ENCODE peak calls at places on chromosome 12, in six cellular contexts. K is K562, O is HepG2, E is A549, Z is GM12878, R is endothelial cell of umbilical vein. S is an unnamed sample.

GRCh38 chr12:32437095-32437515 is 37.7 kb downstream of the FGD4 start:
- DNase-seq in E (peak; percentile 81), Z (no peak), O (peak; percentile 90), K (no peak), R (peak; percentile 81), S (no peak)

GRCh38 chr12:90043264-90043663 is 334.6 kb upstream of the ATP2B1 start:
- DNase-seq in E (no peak), R (peak; percentile 13), Z (no peak), K (no peak), O (no peak), S (peak; percentile 12)

GRCh38 chr12:53101266-53101665 is 2.0 kb upstream of the SOAT2 start:
- DNase-seq in K (peak; percentile 0), R (no peak), E (no peak), O (no peak), Z (no peak), S (no peak)

GRCh38 chr12:110345176-110345651 is 58.3 kb downstream of the ANAPC7 start:
- DNase-seq in K (no peak), R (no peak), E (no peak), Z (no peak), O (peak; percentile 97), S (peak; percentile 67)

GRCh38 chr12:89960011-89960507 is 251.4 kb upstream of the ATP2B1 start:
- DNase-seq in Z (peak; percentile 68), O (no peak), E (no peak), K (no peak), R (peak; percentile 8), S (no peak)

GRCh38 chr12:127509066-127509778 is 757.7 kb upstream of the TMEM132C start:
- DNase-seq in Z (no peak), R (no peak), E (no peak), K (no peak), O (no peak), S (no peak)

GRCh38 chr12:105862163-105862821 is 276.5 kb downstream of the NUAK1 start:
- DNase-seq in O (no peak), Z (no peak), R (peak; percentile 12), E (no peak), K (no peak), S (peak; percentile 5)

GRCh38 chr12:116595186-116595585 is 36.0 kb downstream of the MAP1LC3B2 start:
- DNase-seq in K (no peak), O (no peak), R (no peak), E (no peak), Z (no peak), S (no peak)

GRCh38 chr12:56017181-56017580 is 3.7 kb upstream of the IKZF4 start:
- DNase-seq in K (no peak), O (no peak), Z (no peak), R (no peak), E (no peak), S (no peak)

GRCh38 chr12:56021882-56022497 is 1.1 kb downstream of the IKZF4 start:
- DNase-seq in Z (no peak), K (no peak), R (no peak), E (no peak), O (no peak), S (no peak)

GRCh38 chr12:56020437-56021189 is at the start of gene IKZF4:
- DNase-seq in E (no peak), K (peak; percentile 76), R (no peak), Z (no peak), O (no peak), S (peak; percentile 45)
- TF ChIP-seq POLR2A in E (no peak), K (no peak), R (no peak), Z (no peak), O (peak; percentile 37), S (no peak)

DNA sequence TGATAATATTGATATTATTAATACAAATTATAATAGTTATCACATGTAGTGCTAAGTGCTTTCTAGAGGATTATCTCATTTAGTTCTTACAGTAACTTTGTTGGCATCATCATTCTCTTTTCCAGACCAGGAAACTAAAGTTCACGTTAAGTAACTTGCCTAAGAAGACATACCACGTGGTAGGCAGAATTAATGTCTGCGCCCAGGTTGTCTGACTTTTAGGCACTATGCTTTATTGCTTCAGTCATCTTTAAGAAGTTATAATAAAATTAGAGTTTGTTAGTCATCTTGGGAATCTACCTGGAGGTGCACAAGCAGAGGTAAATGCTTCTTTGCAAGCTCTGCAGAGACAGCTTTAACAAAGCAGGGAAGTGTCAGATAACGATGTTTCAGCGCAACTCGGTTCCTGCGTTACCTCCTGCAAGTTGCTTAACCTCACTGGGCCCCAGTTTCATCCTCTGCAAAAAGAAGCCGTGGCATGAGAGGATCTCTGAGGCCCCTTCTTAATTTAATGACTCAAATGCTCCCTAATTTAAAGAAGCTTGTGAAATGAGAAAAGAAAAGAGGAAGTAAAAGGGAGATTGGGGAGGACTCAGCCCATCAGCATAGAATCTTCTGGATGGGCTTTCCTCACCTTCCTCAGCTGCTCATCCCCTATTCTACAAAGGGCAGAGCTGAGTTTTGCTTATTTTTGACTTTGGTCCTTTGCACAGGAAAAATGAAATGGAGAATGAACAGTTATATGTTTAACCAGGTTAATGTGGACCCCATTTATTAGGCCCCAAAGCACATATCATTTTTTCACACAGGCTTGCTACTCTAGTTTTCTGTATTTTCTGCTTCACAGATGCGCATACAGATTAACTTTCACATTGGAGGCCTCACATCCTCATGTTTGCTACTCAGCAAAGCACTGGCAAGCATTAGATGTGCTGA is 5.3 kb downstream of the ARHGDIB start:
- DNase-seq in Z (peak; percentile 76), R (no peak), O (no peak), E (no peak), K (no peak), S (peak; percentile 92)
- H3K4me3 ChIP-seq in Z (peak overlapping the region; percentile 80), R (no peak overlapping the region), O (no peak overlapping the region), E (no peak overlapping the region), K (no peak overlapping the region), S (peak overlapping the region; percentile 62)

DNA sequence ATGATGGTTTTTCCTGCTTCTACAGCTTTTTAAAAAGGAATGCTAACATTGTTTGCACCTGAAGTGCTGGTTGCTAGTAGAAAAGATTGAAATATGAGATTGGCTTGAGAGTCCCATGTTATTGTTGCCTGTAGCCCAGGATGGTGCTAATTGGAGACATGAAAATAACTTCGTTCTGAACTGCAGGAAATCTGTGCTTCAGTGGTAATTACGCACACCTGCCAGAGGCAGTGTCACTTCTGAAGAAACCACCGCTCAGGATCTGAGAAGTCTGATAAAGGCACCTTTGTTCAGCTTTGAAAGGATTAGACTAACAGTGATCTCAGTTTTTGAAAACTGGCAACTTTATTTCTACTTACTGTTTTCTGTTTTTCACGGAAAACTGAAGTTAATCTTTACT is 15.5 kb upstream of the ATP6V0A2 start:
- DNase-seq in K (no peak), O (no peak), Z (no peak), E (no peak), R (no peak), S (no peak)
- TF ChIP-seq MYC in K (no peak), O (no peak), Z (no peak), E (no peak), R (no peak), S (no peak)

GRCh38 chr12:57893460-57894353 is 47.2 kb upstream of the CTDSP2 start:
- DNase-seq in Z (no peak), K (peak; percentile 42), O (peak; percentile 62), E (no peak), R (peak; percentile 92), S (peak; percentile 28)
- TF ChIP-seq POLR2A in Z (no peak), K (no peak), O (no peak), E (no peak), R (no peak), S (no peak)

GRCh38 chr12:25644964-25645363 is 91.9 kb upstream of the LMNTD1 start:
- DNase-seq in R (no peak), Z (no peak), K (no peak), O (no peak), E (no peak), S (no peak)

GRCh38 chr12:25645421-25645820 is 92.3 kb upstream of the LMNTD1 start:
- DNase-seq in R (no peak), E (no peak), Z (no peak), K (no peak), O (no peak), S (no peak)

GRCh38 chr12:25653487-25654175 is 100.5 kb upstream of the LMNTD1 start:
- DNase-seq in K (no peak), E (no peak), O (no peak), R (peak; percentile 63), Z (no peak), S (peak; percentile 33)

GRCh38 chr12:25648460-25648859 is 95.4 kb upstream of the LMNTD1 start:
- DNase-seq in E (peak; percentile 24), K (no peak), O (no peak), R (peak; percentile 78), Z (no peak), S (no peak)
- H3K4me3 ChIP-seq in E (no peak overlapping the region), K (no peak overlapping the region), O (no peak overlapping the region), R (no peak overlapping the region), Z (no peak overlapping the region), S (no peak overlapping the region)

DNA sequence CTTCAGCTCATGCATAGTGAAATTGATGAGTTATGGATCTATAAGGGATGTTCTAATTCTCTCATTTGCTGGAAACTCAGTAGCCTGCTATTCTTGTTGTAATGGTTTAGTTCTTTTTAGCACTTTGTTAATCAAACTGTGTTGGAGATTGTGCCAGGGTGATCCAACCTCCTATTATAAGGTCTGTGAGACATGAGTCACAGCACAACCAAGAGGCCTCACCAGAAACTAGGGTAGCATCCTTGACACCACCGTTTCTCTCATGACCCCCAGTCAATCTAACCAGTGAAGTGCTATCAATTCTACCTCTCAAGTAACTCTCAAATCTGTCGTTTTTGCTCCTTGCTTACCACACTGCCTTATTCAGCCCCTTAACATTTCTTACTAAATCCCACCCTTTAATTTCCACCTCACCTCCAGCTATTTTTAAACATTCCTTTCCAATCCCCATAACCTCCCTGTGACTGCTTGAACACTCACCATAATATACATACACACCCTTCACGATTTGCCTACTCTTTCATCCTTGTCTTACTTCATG is 54.0 kb upstream of the NUDT4 start:
- DNase-seq in E (no peak), Z (no peak), K (no peak), R (no peak), O (no peak), S (no peak)
- TF ChIP-seq MYC in E (no peak), Z (no peak), K (no peak), R (no peak), O (no peak), S (no peak)

GRCh38 chr12:112978163-112979081 is at the start of gene OAS2:
- DNase-seq in R (peak; percentile 51), K (no peak), O (peak; percentile 12), E (no peak), Z (peak; percentile 94), S (peak; percentile 77)
- TF ChIP-seq POLR2A in R (no peak), K (no peak), O (no peak), E (no peak), Z (peak; percentile 88), S (no peak)

GRCh38 chr12:41189395-41190251 is 1.5 kb downstream of the PDZRN4 start:
- DNase-seq in E (no peak), Z (no peak), K (no peak), O (no peak), R (peak; percentile 24), S (no peak)
- H3K4me3 ChIP-seq in E (peak overlapping the region; percentile 41), Z (no peak overlapping the region), K (no peak overlapping the region), O (no peak overlapping the region), R (no peak overlapping the region), S (no peak overlapping the region)